ENCODE peak calls at places on chromosome 6, in eight cellular contexts. One of them, this sample, is unnamed.

GRCh38 chr6:45115696-45116095 is 212.4 kb upstream of the RUNX2 start:
- DNase-seq in HCT116: no peak
- DNase-seq in brain microvascular endothelial cell: peak; percentile 70
- DNase-seq in AG04450: no peak
- DNase-seq in PC-3: peak; percentile 4
- DNase-seq in hepatocyte: no peak
- DNase-seq in stomach: no peak
- DNase-seq in Panc1: no peak
- DNase-seq in this sample: peak; percentile 70

GRCh38 chr6:109187399-109188114 is 92.2 kb downstream of the CEP57L1 start:
- DNase-seq in HCT116: peak; percentile 56
- DNase-seq in brain microvascular endothelial cell: no peak
- DNase-seq in AG04450: no peak
- DNase-seq in PC-3: peak; percentile 72
- DNase-seq in hepatocyte: peak; percentile 73
- DNase-seq in stomach: peak; percentile 69
- DNase-seq in Panc1: peak; percentile 58
- DNase-seq in this sample: peak; percentile 50

GRCh38 chr6:40251609-40252008 is 317.3 kb upstream of the MOCS1 start:
- DNase-seq in HCT116: no peak
- DNase-seq in brain microvascular endothelial cell: no peak
- DNase-seq in AG04450: no peak
- DNase-seq in PC-3: no peak
- DNase-seq in hepatocyte: no peak
- DNase-seq in stomach: no peak
- DNase-seq in Panc1: no peak
- DNase-seq in this sample: no peak

GRCh38 chr6:47242483-47243386 is 67.0 kb downstream of the TNFRSF21 start:
- DNase-seq in HCT116: peak; percentile 69
- DNase-seq in brain microvascular endothelial cell: peak; percentile 90
- DNase-seq in AG04450: peak; percentile 69
- DNase-seq in PC-3: peak; percentile 87
- DNase-seq in hepatocyte: peak; percentile 92
- DNase-seq in stomach: peak; percentile 93
- DNase-seq in Panc1: peak; percentile 27
- DNase-seq in this sample: peak; percentile 93

GRCh38 chr6:5995705-5996686 is 10.7 kb downstream of the NRN1 start:
- DNase-seq in HCT116: no peak
- DNase-seq in brain microvascular endothelial cell: peak; percentile 72
- DNase-seq in AG04450: no peak
- DNase-seq in PC-3: no peak
- DNase-seq in hepatocyte: peak; percentile 66
- DNase-seq in stomach: no peak
- DNase-seq in Panc1: no peak
- DNase-seq in this sample: peak; percentile 85

GRCh38 chr6:151514000-151514730 is 20.3 kb downstream of the CCDC170 start:
- DNase-seq in HCT116: no peak
- DNase-seq in brain microvascular endothelial cell: no peak
- DNase-seq in AG04450: no peak
- DNase-seq in PC-3: no peak
- DNase-seq in hepatocyte: no peak
- DNase-seq in stomach: no peak
- DNase-seq in Panc1: no peak
- DNase-seq in this sample: no peak

GRCh38 chr6:11328613-11329247 is 96.3 kb upstream of the NEDD9 start:
- DNase-seq in HCT116: no peak
- DNase-seq in brain microvascular endothelial cell: peak; percentile 39
- DNase-seq in AG04450: peak; percentile 36
- DNase-seq in PC-3: no peak
- DNase-seq in hepatocyte: peak; percentile 52
- DNase-seq in stomach: no peak
- DNase-seq in Panc1: no peak
- DNase-seq in this sample: peak; percentile 79

GRCh38 chr6:37442416-37443218 is 9.6 kb downstream of the CMTR1 start:
- DNase-seq in HCT116: no peak
- DNase-seq in brain microvascular endothelial cell: no peak
- DNase-seq in AG04450: no peak
- DNase-seq in PC-3: no peak
- DNase-seq in hepatocyte: no peak
- DNase-seq in stomach: no peak
- DNase-seq in Panc1: no peak
- DNase-seq in this sample: no peak

GRCh38 chr6:29506446-29507067 is 18.8 kb upstream of the MAS1L start:
- DNase-seq in HCT116: no peak
- DNase-seq in brain microvascular endothelial cell: no peak
- DNase-seq in AG04450: no peak
- DNase-seq in PC-3: no peak
- DNase-seq in hepatocyte: no peak
- DNase-seq in stomach: no peak
- DNase-seq in Panc1: no peak
- DNase-seq in this sample: no peak

GRCh38 chr6:64520050-64520449 is 884.4 kb downstream of the PHF3 start:
- DNase-seq in HCT116: no peak
- DNase-seq in brain microvascular endothelial cell: peak; percentile 76
- DNase-seq in AG04450: peak; percentile 68
- DNase-seq in PC-3: peak; percentile 93
- DNase-seq in hepatocyte: peak; percentile 52
- DNase-seq in stomach: no peak
- DNase-seq in Panc1: peak; percentile 43
- DNase-seq in this sample: peak; percentile 97

GRCh38 chr6:69719602-69720193 is 77.1 kb downstream of the LMBRD1 start:
- DNase-seq in HCT116: peak; percentile 2
- DNase-seq in brain microvascular endothelial cell: peak; percentile 42
- DNase-seq in AG04450: no peak
- DNase-seq in PC-3: peak; percentile 50
- DNase-seq in hepatocyte: peak; percentile 34
- DNase-seq in stomach: no peak
- DNase-seq in Panc1: peak; percentile 25
- DNase-seq in this sample: peak; percentile 42

GRCh38 chr6:29552512-29553051 is 7.0 kb downstream of the UBD start:
- DNase-seq in HCT116: peak; percentile 21
- DNase-seq in brain microvascular endothelial cell: peak; percentile 78
- DNase-seq in AG04450: peak; percentile 29
- DNase-seq in PC-3: peak; percentile 75
- DNase-seq in hepatocyte: peak; percentile 42
- DNase-seq in stomach: no peak
- DNase-seq in Panc1: no peak
- DNase-seq in this sample: peak; percentile 77

GRCh38 chr6:57305754-57306153 is 11.7 kb upstream of the PRIM2 start:
- DNase-seq in HCT116: no peak
- DNase-seq in brain microvascular endothelial cell: no peak
- DNase-seq in AG04450: no peak
- DNase-seq in PC-3: peak; percentile 45
- DNase-seq in hepatocyte: no peak
- DNase-seq in stomach: no peak
- DNase-seq in Panc1: no peak
- DNase-seq in this sample: peak; percentile 73

GRCh38 chr6:110399219-110400071 is 15.9 kb downstream of the DDO start:
- DNase-seq in HCT116: no peak
- DNase-seq in brain microvascular endothelial cell: no peak
- DNase-seq in AG04450: no peak
- DNase-seq in PC-3: no peak
- DNase-seq in hepatocyte: no peak
- DNase-seq in stomach: no peak
- DNase-seq in Panc1: no peak
- DNase-seq in this sample: no peak

GRCh38 chr6:17666646-17667045 is 40.1 kb downstream of the NUP153 start:
- DNase-seq in HCT116: no peak
- DNase-seq in brain microvascular endothelial cell: no peak
- DNase-seq in AG04450: no peak
- DNase-seq in PC-3: no peak
- DNase-seq in hepatocyte: no peak
- DNase-seq in stomach: no peak
- DNase-seq in Panc1: no peak
- DNase-seq in this sample: no peak

GRCh38 chr6:147779624-147780023 is 271.1 kb downstream of the SAMD5 start:
- DNase-seq in HCT116: no peak
- DNase-seq in brain microvascular endothelial cell: no peak
- DNase-seq in AG04450: no peak
- DNase-seq in PC-3: no peak
- DNase-seq in hepatocyte: no peak
- DNase-seq in stomach: no peak
- DNase-seq in Panc1: no peak
- DNase-seq in this sample: no peak

GRCh38 chr6:149834513-149835481 is 29.4 kb downstream of the LRP11 start:
- DNase-seq in HCT116: peak; percentile 72
- DNase-seq in brain microvascular endothelial cell: no peak
- DNase-seq in AG04450: no peak
- DNase-seq in PC-3: peak; percentile 79
- DNase-seq in hepatocyte: peak; percentile 68
- DNase-seq in stomach: peak; percentile 61
- DNase-seq in Panc1: peak; percentile 62
- DNase-seq in this sample: peak; percentile 76

GRCh38 chr6:83536034-83536646 is 23.8 kb downstream of the PRSS35 start:
- DNase-seq in HCT116: peak; percentile 36
- DNase-seq in brain microvascular endothelial cell: peak; percentile 57
- DNase-seq in AG04450: no peak
- DNase-seq in PC-3: peak; percentile 78
- DNase-seq in hepatocyte: peak; percentile 68
- DNase-seq in stomach: peak; percentile 58
- DNase-seq in Panc1: peak; percentile 43
- DNase-seq in this sample: peak; percentile 62

GRCh38 chr6:3370361-3371221 is 86.3 kb downstream of the SLC22A23 start:
- DNase-seq in HCT116: no peak
- DNase-seq in brain microvascular endothelial cell: no peak
- DNase-seq in AG04450: no peak
- DNase-seq in PC-3: peak; percentile 9
- DNase-seq in hepatocyte: no peak
- DNase-seq in stomach: no peak
- DNase-seq in Panc1: no peak
- DNase-seq in this sample: no peak

GRCh38 chr6:107641500-107641931 is 151.6 kb downstream of the SOBP start:
- DNase-seq in HCT116: no peak
- DNase-seq in brain microvascular endothelial cell: no peak
- DNase-seq in AG04450: no peak
- DNase-seq in PC-3: peak; percentile 23
- DNase-seq in hepatocyte: no peak
- DNase-seq in stomach: no peak
- DNase-seq in Panc1: no peak
- DNase-seq in this sample: no peak

DNA sequence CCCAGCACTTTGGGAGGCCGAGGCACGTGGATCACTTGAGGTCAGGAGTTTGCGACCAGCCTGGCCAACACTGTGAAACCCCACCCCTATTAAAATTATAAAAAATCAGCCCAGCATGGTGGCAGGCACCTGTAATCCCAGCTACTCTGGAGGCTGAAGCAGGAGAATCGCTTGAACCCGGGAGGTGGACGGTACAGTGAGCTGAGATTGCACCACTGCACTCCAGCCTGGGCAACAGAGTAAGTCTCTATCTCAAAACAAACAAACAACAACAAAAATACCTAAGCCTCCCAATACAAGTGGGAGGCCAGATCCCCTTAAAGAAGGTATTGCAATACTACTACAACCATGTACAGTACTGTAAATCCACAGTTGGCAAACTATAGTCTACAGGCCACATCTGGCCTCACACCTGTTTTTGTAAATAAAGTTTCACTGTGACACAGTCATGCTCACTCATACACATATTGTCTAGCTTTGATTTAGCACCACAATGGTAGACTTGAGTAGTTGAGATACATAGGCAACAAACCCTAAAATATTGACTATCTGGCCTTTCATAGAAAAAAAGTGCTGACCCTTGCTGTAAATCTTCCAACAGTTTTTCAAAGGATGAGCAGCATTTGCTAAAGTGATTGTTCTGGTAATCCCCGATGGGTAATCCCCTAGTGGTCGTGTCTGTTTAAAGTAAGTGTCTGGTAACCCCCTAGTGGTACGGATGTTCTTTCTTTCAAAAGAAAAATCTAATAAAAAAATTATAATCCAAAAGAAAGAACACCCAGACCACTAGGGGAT is 202.0 kb downstream of the RNGTT start:
- DNase-seq in HCT116: no peak
- DNase-seq in brain microvascular endothelial cell: no peak
- DNase-seq in AG04450: no peak
- DNase-seq in PC-3: peak; percentile 9
- DNase-seq in hepatocyte: no peak
- DNase-seq in stomach: no peak
- DNase-seq in Panc1: no peak
- DNase-seq in this sample: no peak
- TF ChIP-seq CTCF in HCT116: no peak
- TF ChIP-seq CTCF in brain microvascular endothelial cell: no peak
- TF ChIP-seq CTCF in AG04450: no peak
- TF ChIP-seq CTCF in PC-3: peak; percentile 29
- TF ChIP-seq CTCF in hepatocyte: no peak
- TF ChIP-seq CTCF in stomach: no peak
- TF ChIP-seq CTCF in Panc1: no peak
- TF ChIP-seq CTCF in this sample: no peak

DNA sequence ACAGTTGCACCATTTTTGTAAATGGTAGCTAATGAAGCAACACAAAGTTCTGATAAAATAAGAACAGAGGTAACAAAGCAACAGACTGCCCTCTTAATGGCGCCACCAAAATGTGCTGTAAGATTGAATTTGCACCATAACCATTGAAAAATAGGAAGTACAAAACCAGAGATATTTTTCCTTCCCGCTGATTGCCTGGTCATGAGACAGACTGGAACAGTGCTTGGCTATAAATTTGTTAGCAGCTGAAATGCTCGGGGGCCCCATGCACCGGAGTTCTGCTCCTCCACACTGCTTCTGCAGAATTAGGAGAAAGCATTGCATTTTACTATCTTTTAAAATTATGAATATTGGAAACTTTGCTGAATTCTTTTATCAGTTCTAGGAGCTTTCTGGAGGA is 164.4 kb upstream of the QKI start:
- DNase-seq in HCT116: no peak
- DNase-seq in brain microvascular endothelial cell: no peak
- DNase-seq in AG04450: no peak
- DNase-seq in PC-3: no peak
- DNase-seq in hepatocyte: no peak
- DNase-seq in stomach: no peak
- DNase-seq in Panc1: no peak
- DNase-seq in this sample: no peak
- H3K4me3 ChIP-seq in HCT116: no peak overlapping the region
- H3K4me3 ChIP-seq in brain microvascular endothelial cell: no peak overlapping the region
- H3K4me3 ChIP-seq in AG04450: no peak overlapping the region
- H3K4me3 ChIP-seq in PC-3: no peak overlapping the region
- H3K4me3 ChIP-seq in hepatocyte: no peak overlapping the region
- H3K4me3 ChIP-seq in stomach: no peak overlapping the region
- H3K4me3 ChIP-seq in Panc1: no peak overlapping the region
- H3K4me3 ChIP-seq in this sample: no peak overlapping the region

GRCh38 chr6:23414204-23414501 is 711.9 kb upstream of the NRSN1 start:
- DNase-seq in HCT116: no peak
- DNase-seq in brain microvascular endothelial cell: peak; percentile 42
- DNase-seq in AG04450: peak; percentile 74
- DNase-seq in PC-3: peak; percentile 70
- DNase-seq in hepatocyte: peak; percentile 53
- DNase-seq in stomach: no peak
- DNase-seq in Panc1: no peak
- DNase-seq in this sample: peak; percentile 60
- TF ChIP-seq CTCF in HCT116: no peak
- TF ChIP-seq CTCF in brain microvascular endothelial cell: peak; percentile 45
- TF ChIP-seq CTCF in AG04450: peak; percentile 62
- TF ChIP-seq CTCF in PC-3: peak; percentile 66
- TF ChIP-seq CTCF in hepatocyte: peak; percentile 52
- TF ChIP-seq CTCF in stomach: no peak
- TF ChIP-seq CTCF in Panc1: peak; percentile 26
- TF ChIP-seq CTCF in this sample: peak; percentile 50

DNA sequence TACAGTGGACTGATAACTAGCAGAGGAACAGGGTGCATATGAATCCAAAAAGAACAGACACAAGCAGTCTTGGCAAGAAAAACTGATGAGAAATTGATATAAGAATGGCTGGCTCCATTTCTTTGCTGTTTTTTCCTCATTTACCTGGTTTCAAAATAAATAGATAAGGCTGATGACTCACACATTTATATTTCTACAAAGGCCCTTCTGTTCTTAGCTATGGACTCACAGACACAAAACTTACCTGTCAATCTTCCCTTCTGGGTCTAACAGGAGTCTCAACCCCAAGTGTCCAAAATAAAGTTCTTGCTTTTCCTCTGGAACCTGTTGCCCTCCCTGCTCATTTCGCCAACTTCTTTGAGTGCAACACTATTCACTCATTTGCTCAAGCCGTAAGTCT is 954 bp downstream of the SLC17A4 start:
- DNase-seq in HCT116: no peak
- DNase-seq in brain microvascular endothelial cell: no peak
- DNase-seq in AG04450: no peak
- DNase-seq in PC-3: no peak
- DNase-seq in hepatocyte: no peak
- DNase-seq in stomach: no peak
- DNase-seq in Panc1: no peak
- DNase-seq in this sample: no peak
- H3K4me3 ChIP-seq in HCT116: no peak overlapping the region
- H3K4me3 ChIP-seq in brain microvascular endothelial cell: no peak overlapping the region
- H3K4me3 ChIP-seq in AG04450: no peak overlapping the region
- H3K4me3 ChIP-seq in PC-3: no peak overlapping the region
- H3K4me3 ChIP-seq in hepatocyte: no peak overlapping the region
- H3K4me3 ChIP-seq in stomach: no peak overlapping the region
- H3K4me3 ChIP-seq in Panc1: no peak overlapping the region
- H3K4me3 ChIP-seq in this sample: no peak overlapping the region

This sample was measured in fibroblast of mammary gland.